ENCODE peak calls at places on chromosome 19, in four cellular contexts. M, A, B and Y are unnamed samples. For H3K4me1, the result is how much of the 10 kb centered on the place peaks cover.

GRCh38 chr19:43444531-43445340 is 20.7 kb downstream of the LYPD3 start:
- DNase-seq in M (no peak), A (no peak), B (no peak), Y (no peak)

GRCh38 chr19:720691-721160 is 12.0 kb downstream of the PALM start:
- DNase-seq in M (no peak), A (no peak), B (no peak), Y (no peak)

GRCh38 chr19:44846455-44847143 is 502 bp downstream of the NECTIN2 start:
- DNase-seq in M (no peak), A (no peak), B (peak), Y (peak)

GRCh38 chr19:52600639-52601024 is 30.5 kb downstream of the ZNF701 start:
- DNase-seq in M (no peak), A (no peak), B (no peak), Y (peak)

GRCh38 chr19:46250057-46250456 is 20.5 kb downstream of the IGFL1 start:
- DNase-seq in M (no peak), A (no peak), B (no peak), Y (no peak)

GRCh38 chr19:44748426-44749254 is at the start of gene BCL3:
- DNase-seq in M (no peak), A (no peak), B (peak), Y (peak)

GRCh38 chr19:33752018-33752790 is 44.5 kb upstream of the KCTD15 start:
- DNase-seq in M (no peak), A (no peak), B (no peak), Y (no peak)

GRCh38 chr19:57786906-57787305 is 17.4 kb downstream of the ZNF586 start:
- DNase-seq in M (no peak), A (no peak), B (no peak), Y (no peak)

GRCh38 chr19:43639507-43640423 is at the start of gene CADM4:
- DNase-seq in M (no peak), A (no peak), B (peak), Y (peak)

GRCh38 chr19:14182481-14182880 is 23.5 kb downstream of the ADGRL1 start:
- DNase-seq in M (no peak), A (no peak), B (no peak), Y (no peak)

GRCh38 chr19:6556043-6556449 is 25.2 kb downstream of the TNFSF9 start:
- DNase-seq in M (no peak), A (no peak), B (no peak), Y (no peak)
- H3K4me3 ChIP-seq in M (peak), A (no peak), B (no peak), Y (no peak)

DNA sequence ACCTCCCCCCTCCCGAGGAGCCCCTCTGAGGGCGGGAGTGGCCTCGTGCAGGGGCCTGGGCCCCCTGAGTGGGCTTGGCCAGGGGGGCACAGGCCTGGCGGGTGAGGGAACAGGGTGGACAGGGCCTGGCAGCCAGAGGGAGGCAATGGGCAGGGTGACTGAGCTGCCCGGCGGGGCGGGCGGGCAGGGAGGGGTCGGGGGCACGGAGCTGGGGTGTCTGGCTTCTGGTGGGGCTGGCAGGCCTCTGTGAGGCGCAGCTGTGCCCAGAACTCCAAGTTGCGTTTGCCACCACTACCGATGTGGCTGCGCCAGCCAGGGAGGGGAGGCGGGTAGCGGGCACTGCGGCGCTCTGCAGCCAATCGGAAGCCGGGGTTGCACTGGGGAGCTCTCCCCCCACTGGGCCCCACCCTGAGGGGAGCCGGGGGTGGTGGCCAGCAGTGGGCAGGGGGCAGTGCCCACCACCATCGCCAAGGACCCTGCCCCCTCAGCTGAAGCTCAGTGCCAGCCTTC is 7.2 kb downstream of the NFIX start:
- DNase-seq in M (no peak), A (peak), B (no peak), Y (peak)
- H3K4me1 ChIP-seq in M (under half), A (half or more), B (under half), Y (under half)

DNA sequence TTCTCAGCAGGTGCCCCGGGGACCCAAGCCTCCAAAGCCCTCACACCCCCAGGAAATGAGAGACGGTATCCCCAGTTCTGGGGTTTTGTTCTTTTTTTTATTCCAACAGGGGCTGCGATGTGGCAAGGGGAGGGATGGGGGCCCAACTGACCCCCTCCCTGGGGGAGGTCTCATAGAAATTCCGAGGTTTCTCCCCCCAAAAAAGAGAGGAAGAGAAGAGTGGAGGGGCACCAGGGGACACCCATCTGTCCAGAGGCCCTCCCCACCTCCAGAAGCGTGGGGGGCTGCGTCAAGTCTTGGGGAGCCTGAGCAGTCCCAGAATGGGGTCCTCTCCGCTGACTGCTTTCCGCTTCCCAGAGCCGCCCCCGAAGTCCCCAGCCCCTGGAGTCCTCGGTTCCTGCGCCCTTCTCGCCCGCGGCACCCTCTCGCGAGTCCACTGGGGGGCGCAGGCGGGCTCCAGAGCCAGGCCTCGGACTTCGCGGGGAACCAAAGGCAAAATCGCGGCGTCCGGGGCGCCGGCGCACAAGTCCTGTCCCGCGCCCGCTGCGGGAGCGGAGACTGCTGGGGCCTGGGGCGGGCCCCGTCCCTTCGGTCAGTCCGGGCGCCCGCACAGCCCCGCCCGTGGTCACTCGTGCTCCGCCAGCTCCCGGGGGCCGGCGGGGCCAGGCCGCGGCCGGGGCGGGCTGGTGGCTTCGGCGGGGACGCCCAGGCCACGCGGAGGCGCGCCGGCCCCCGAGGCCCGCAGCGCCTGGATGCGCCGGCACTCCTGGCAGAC is 4.4 kb upstream of the ATP1A3 start:
- DNase-seq in M (no peak), A (no peak), B (no peak), Y (peak)
- H3K4me3 ChIP-seq in M (no peak), A (no peak), B (no peak), Y (no peak)

GRCh38 chr19:55647732-55648656 is at the start of gene CCDC106:
- DNase-seq in M (no peak), A (no peak), B (peak), Y (peak)

GRCh38 chr19:55645512-55645881 is 2.0 kb downstream of the ZNF581 start:
- DNase-seq in M (no peak), A (no peak), B (no peak), Y (no peak)

GRCh38 chr19:55648657-55649578 is 906 bp downstream of the CCDC106 start:
- DNase-seq in M (no peak), A (no peak), B (no peak), Y (no peak)

GRCh38 chr19:55644842-55645511 is 1.5 kb downstream of the ZNF581 start:
- DNase-seq in M (no peak), A (no peak), B (no peak), Y (no peak)

DNA sequence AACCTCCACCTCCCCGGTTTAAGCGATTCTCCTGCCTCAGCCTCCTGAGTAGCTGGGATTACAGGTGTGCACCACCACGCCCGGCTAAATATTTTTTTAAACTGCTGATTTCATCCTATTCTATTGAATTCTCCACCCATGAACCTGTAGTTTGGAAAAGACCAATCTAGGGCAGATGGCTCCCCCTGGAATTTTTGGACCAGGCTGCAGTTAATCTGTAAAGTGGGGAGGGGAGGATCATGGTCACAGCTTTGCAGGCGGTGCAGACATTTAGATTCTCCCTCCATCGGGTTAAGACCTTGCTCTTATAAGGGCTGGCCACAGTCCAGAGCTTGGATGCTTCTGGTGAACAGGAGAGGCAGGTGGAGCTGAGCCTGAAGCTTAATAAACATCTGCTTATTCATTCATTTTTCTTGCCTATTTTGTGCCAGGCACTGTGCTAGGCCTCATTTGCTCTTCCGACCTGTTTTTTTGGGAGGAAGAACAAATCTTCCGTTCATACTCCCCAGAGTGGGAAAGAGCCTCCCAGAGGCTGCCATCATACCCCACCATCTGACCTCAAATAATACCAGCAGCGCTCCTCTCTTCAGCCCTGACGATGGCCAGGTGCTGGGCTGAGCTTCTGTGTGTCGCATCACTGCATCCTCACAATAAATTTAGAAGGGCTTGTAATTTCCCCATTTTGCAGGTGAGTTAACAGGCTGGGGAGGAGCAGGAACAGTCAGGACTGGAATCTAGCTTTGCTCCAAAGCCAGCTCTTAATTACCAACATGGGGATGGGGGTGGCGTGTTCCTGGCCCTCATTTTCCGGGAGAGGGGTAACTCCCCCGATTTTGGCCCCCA is 902 bp upstream of the CCDC106 start:
- DNase-seq in M (no peak), A (no peak), B (no peak), Y (no peak)
- H3K4me1 ChIP-seq in M (under half), A (under half), B (under half), Y (under half)